ENCODE peak calls at places on chromosomes 3 and 15, in nine cellular contexts. One of them, this sample, is unnamed.

GRCh38 chr3:143529018-143529478 is 319.2 kb downstream of the SLC9A9 start:
- DNase-seq in NT2/D1: no peak
- DNase-seq in nucleus accumbens: no peak
- DNase-seq in activated T-cell treated with anti-CD3 and anti-CD28 coated beads, Interleukin-2, amount 50 U/mL, for 1 hour: no peak
- DNase-seq in NCI-H1092 treated with DMSO at 0.1 percent for 48 hours: no peak
- DNase-seq in cardiac muscle cell: no peak
- DNase-seq in IMR-90: no peak
- DNase-seq in caudate nucleus: no peak
- DNase-seq in activated CD4-positive, alpha-beta T cell treated with anti-CD3 and anti-CD28 coated beads, Interleukin-2, amount 10 ng/mL, durations not matched to agents 7 days and 5 days: no peak
- DNase-seq in this sample: no peak

GRCh38 chr15:73922186-73923151 is 3.8 kb upstream of the LOXL1 start:
- DNase-seq in NT2/D1: peak; percentile 68
- DNase-seq in nucleus accumbens: no peak
- DNase-seq in activated T-cell treated with anti-CD3 and anti-CD28 coated beads, Interleukin-2, amount 50 U/mL, for 1 hour: no peak
- DNase-seq in NCI-H1092 treated with DMSO at 0.1 percent for 48 hours: peak; percentile 58
- DNase-seq in cardiac muscle cell: peak; percentile 69
- DNase-seq in IMR-90: peak; percentile 70
- DNase-seq in caudate nucleus: no peak
- DNase-seq in activated CD4-positive, alpha-beta T cell treated with anti-CD3 and anti-CD28 coated beads, Interleukin-2, amount 10 ng/mL, durations not matched to agents 7 days and 5 days: no peak
- DNase-seq in this sample: no peak

GRCh38 chr3:135896613-135897012 is 68.9 kb upstream of the PPP2R3A start:
- DNase-seq in NT2/D1: no peak
- DNase-seq in nucleus accumbens: no peak
- DNase-seq in activated T-cell treated with anti-CD3 and anti-CD28 coated beads, Interleukin-2, amount 50 U/mL, for 1 hour: no peak
- DNase-seq in NCI-H1092 treated with DMSO at 0.1 percent for 48 hours: no peak
- DNase-seq in cardiac muscle cell: no peak
- DNase-seq in IMR-90: peak; percentile 48
- DNase-seq in caudate nucleus: no peak
- DNase-seq in activated CD4-positive, alpha-beta T cell treated with anti-CD3 and anti-CD28 coated beads, Interleukin-2, amount 10 ng/mL, durations not matched to agents 7 days and 5 days: no peak
- DNase-seq in this sample: no peak

GRCh38 chr3:184186184-184186901 is at the start of gene ABCF3:
- DNase-seq in NT2/D1: no peak
- DNase-seq in nucleus accumbens: no peak
- DNase-seq in activated T-cell treated with anti-CD3 and anti-CD28 coated beads, Interleukin-2, amount 50 U/mL, for 1 hour: no peak
- DNase-seq in NCI-H1092 treated with DMSO at 0.1 percent for 48 hours: no peak
- DNase-seq in cardiac muscle cell: no peak
- DNase-seq in IMR-90: peak; percentile 54
- DNase-seq in caudate nucleus: no peak
- DNase-seq in activated CD4-positive, alpha-beta T cell treated with anti-CD3 and anti-CD28 coated beads, Interleukin-2, amount 10 ng/mL, durations not matched to agents 7 days and 5 days: no peak
- DNase-seq in this sample: peak; percentile 83

GRCh38 chr3:49013738-49014660 is 4.4 kb downstream of the DALRD3 start:
- DNase-seq in NT2/D1: no peak
- DNase-seq in nucleus accumbens: no peak
- DNase-seq in activated T-cell treated with anti-CD3 and anti-CD28 coated beads, Interleukin-2, amount 50 U/mL, for 1 hour: peak; percentile 63
- DNase-seq in NCI-H1092 treated with DMSO at 0.1 percent for 48 hours: no peak
- DNase-seq in cardiac muscle cell: peak; percentile 42
- DNase-seq in IMR-90: no peak
- DNase-seq in caudate nucleus: no peak
- DNase-seq in activated CD4-positive, alpha-beta T cell treated with anti-CD3 and anti-CD28 coated beads, Interleukin-2, amount 10 ng/mL, durations not matched to agents 7 days and 5 days: peak; percentile 53
- DNase-seq in this sample: peak; percentile 71

GRCh38 chr3:79497447-79498111 is 270.2 kb downstream of the ROBO1 start:
- DNase-seq in NT2/D1: no peak
- DNase-seq in nucleus accumbens: no peak
- DNase-seq in activated T-cell treated with anti-CD3 and anti-CD28 coated beads, Interleukin-2, amount 50 U/mL, for 1 hour: no peak
- DNase-seq in NCI-H1092 treated with DMSO at 0.1 percent for 48 hours: peak; percentile 5
- DNase-seq in cardiac muscle cell: peak; percentile 23
- DNase-seq in IMR-90: peak; percentile 11
- DNase-seq in caudate nucleus: no peak
- DNase-seq in activated CD4-positive, alpha-beta T cell treated with anti-CD3 and anti-CD28 coated beads, Interleukin-2, amount 10 ng/mL, durations not matched to agents 7 days and 5 days: no peak
- DNase-seq in this sample: peak; percentile 11

GRCh38 chr3:151197981-151198767 is 4.8 kb downstream of the GPR171 start:
- DNase-seq in NT2/D1: no peak
- DNase-seq in nucleus accumbens: no peak
- DNase-seq in activated T-cell treated with anti-CD3 and anti-CD28 coated beads, Interleukin-2, amount 50 U/mL, for 1 hour: no peak
- DNase-seq in NCI-H1092 treated with DMSO at 0.1 percent for 48 hours: no peak
- DNase-seq in cardiac muscle cell: no peak
- DNase-seq in IMR-90: peak; percentile 74
- DNase-seq in caudate nucleus: no peak
- DNase-seq in activated CD4-positive, alpha-beta T cell treated with anti-CD3 and anti-CD28 coated beads, Interleukin-2, amount 10 ng/mL, durations not matched to agents 7 days and 5 days: no peak
- DNase-seq in this sample: no peak

GRCh38 chr3:135807879-135808278 is 157.6 kb upstream of the PPP2R3A start:
- DNase-seq in NT2/D1: no peak
- DNase-seq in nucleus accumbens: no peak
- DNase-seq in activated T-cell treated with anti-CD3 and anti-CD28 coated beads, Interleukin-2, amount 50 U/mL, for 1 hour: no peak
- DNase-seq in NCI-H1092 treated with DMSO at 0.1 percent for 48 hours: no peak
- DNase-seq in cardiac muscle cell: no peak
- DNase-seq in IMR-90: no peak
- DNase-seq in caudate nucleus: no peak
- DNase-seq in activated CD4-positive, alpha-beta T cell treated with anti-CD3 and anti-CD28 coated beads, Interleukin-2, amount 10 ng/mL, durations not matched to agents 7 days and 5 days: no peak
- DNase-seq in this sample: no peak

GRCh38 chr3:18239674-18240073 is 185.5 kb downstream of the SATB1 start:
- DNase-seq in NT2/D1: no peak
- DNase-seq in nucleus accumbens: no peak
- DNase-seq in activated T-cell treated with anti-CD3 and anti-CD28 coated beads, Interleukin-2, amount 50 U/mL, for 1 hour: no peak
- DNase-seq in NCI-H1092 treated with DMSO at 0.1 percent for 48 hours: no peak
- DNase-seq in cardiac muscle cell: no peak
- DNase-seq in IMR-90: no peak
- DNase-seq in caudate nucleus: no peak
- DNase-seq in activated CD4-positive, alpha-beta T cell treated with anti-CD3 and anti-CD28 coated beads, Interleukin-2, amount 10 ng/mL, durations not matched to agents 7 days and 5 days: no peak
- DNase-seq in this sample: no peak

GRCh38 chr15:85133709-85134108 is 152.1 kb downstream of the PDE8A start:
- DNase-seq in NT2/D1: no peak
- DNase-seq in nucleus accumbens: no peak
- DNase-seq in activated T-cell treated with anti-CD3 and anti-CD28 coated beads, Interleukin-2, amount 50 U/mL, for 1 hour: no peak
- DNase-seq in NCI-H1092 treated with DMSO at 0.1 percent for 48 hours: no peak
- DNase-seq in cardiac muscle cell: no peak
- DNase-seq in IMR-90: no peak
- DNase-seq in caudate nucleus: no peak
- DNase-seq in activated CD4-positive, alpha-beta T cell treated with anti-CD3 and anti-CD28 coated beads, Interleukin-2, amount 10 ng/mL, durations not matched to agents 7 days and 5 days: no peak
- DNase-seq in this sample: no peak

GRCh38 chr15:98727115-98728040 is 79.0 kb downstream of the IGF1R start:
- DNase-seq in NT2/D1: peak; percentile 82
- DNase-seq in nucleus accumbens: no peak
- DNase-seq in activated T-cell treated with anti-CD3 and anti-CD28 coated beads, Interleukin-2, amount 50 U/mL, for 1 hour: no peak
- DNase-seq in NCI-H1092 treated with DMSO at 0.1 percent for 48 hours: no peak
- DNase-seq in cardiac muscle cell: peak; percentile 85
- DNase-seq in IMR-90: peak; percentile 93
- DNase-seq in caudate nucleus: no peak
- DNase-seq in activated CD4-positive, alpha-beta T cell treated with anti-CD3 and anti-CD28 coated beads, Interleukin-2, amount 10 ng/mL, durations not matched to agents 7 days and 5 days: no peak
- DNase-seq in this sample: no peak

GRCh38 chr3:189260556-189261493 is 89.1 kb downstream of the TPRG1 start:
- DNase-seq in NT2/D1: no peak
- DNase-seq in nucleus accumbens: no peak
- DNase-seq in activated T-cell treated with anti-CD3 and anti-CD28 coated beads, Interleukin-2, amount 50 U/mL, for 1 hour: no peak
- DNase-seq in NCI-H1092 treated with DMSO at 0.1 percent for 48 hours: no peak
- DNase-seq in cardiac muscle cell: no peak
- DNase-seq in IMR-90: no peak
- DNase-seq in caudate nucleus: no peak
- DNase-seq in activated CD4-positive, alpha-beta T cell treated with anti-CD3 and anti-CD28 coated beads, Interleukin-2, amount 10 ng/mL, durations not matched to agents 7 days and 5 days: no peak
- DNase-seq in this sample: no peak

GRCh38 chr3:139689122-139689521 is 11.3 kb upstream of the NMNAT3 start:
- DNase-seq in NT2/D1: no peak
- DNase-seq in nucleus accumbens: no peak
- DNase-seq in activated T-cell treated with anti-CD3 and anti-CD28 coated beads, Interleukin-2, amount 50 U/mL, for 1 hour: no peak
- DNase-seq in NCI-H1092 treated with DMSO at 0.1 percent for 48 hours: peak; percentile 56
- DNase-seq in cardiac muscle cell: peak; percentile 77
- DNase-seq in IMR-90: no peak
- DNase-seq in caudate nucleus: no peak
- DNase-seq in activated CD4-positive, alpha-beta T cell treated with anti-CD3 and anti-CD28 coated beads, Interleukin-2, amount 10 ng/mL, durations not matched to agents 7 days and 5 days: no peak
- DNase-seq in this sample: no peak

GRCh38 chr15:100615801-100616200 is 13.4 kb downstream of the ASB7 start:
- DNase-seq in NT2/D1: no peak
- DNase-seq in nucleus accumbens: no peak
- DNase-seq in activated T-cell treated with anti-CD3 and anti-CD28 coated beads, Interleukin-2, amount 50 U/mL, for 1 hour: no peak
- DNase-seq in NCI-H1092 treated with DMSO at 0.1 percent for 48 hours: no peak
- DNase-seq in cardiac muscle cell: no peak
- DNase-seq in IMR-90: no peak
- DNase-seq in caudate nucleus: no peak
- DNase-seq in activated CD4-positive, alpha-beta T cell treated with anti-CD3 and anti-CD28 coated beads, Interleukin-2, amount 10 ng/mL, durations not matched to agents 7 days and 5 days: no peak
- DNase-seq in this sample: no peak

GRCh38 chr3:122679467-122680291 is 960 bp upstream of the PARP14 start:
- DNase-seq in NT2/D1: no peak
- DNase-seq in nucleus accumbens: no peak
- DNase-seq in activated T-cell treated with anti-CD3 and anti-CD28 coated beads, Interleukin-2, amount 50 U/mL, for 1 hour: peak; percentile 34
- DNase-seq in NCI-H1092 treated with DMSO at 0.1 percent for 48 hours: peak; percentile 22
- DNase-seq in cardiac muscle cell: no peak
- DNase-seq in IMR-90: peak; percentile 27
- DNase-seq in caudate nucleus: no peak
- DNase-seq in activated CD4-positive, alpha-beta T cell treated with anti-CD3 and anti-CD28 coated beads, Interleukin-2, amount 10 ng/mL, durations not matched to agents 7 days and 5 days: peak; percentile 21
- DNase-seq in this sample: peak; percentile 69

GRCh38 chr3:183545688-183546087 is 9.8 kb downstream of the KLHL6 start:
- DNase-seq in NT2/D1: no peak
- DNase-seq in nucleus accumbens: no peak
- DNase-seq in activated T-cell treated with anti-CD3 and anti-CD28 coated beads, Interleukin-2, amount 50 U/mL, for 1 hour: no peak
- DNase-seq in NCI-H1092 treated with DMSO at 0.1 percent for 48 hours: no peak
- DNase-seq in cardiac muscle cell: no peak
- DNase-seq in IMR-90: no peak
- DNase-seq in caudate nucleus: no peak
- DNase-seq in activated CD4-positive, alpha-beta T cell treated with anti-CD3 and anti-CD28 coated beads, Interleukin-2, amount 10 ng/mL, durations not matched to agents 7 days and 5 days: no peak
- DNase-seq in this sample: no peak

GRCh38 chr3:185210621-185211157 is 43.2 kb downstream of the EHHADH start:
- DNase-seq in NT2/D1: no peak
- DNase-seq in nucleus accumbens: no peak
- DNase-seq in activated T-cell treated with anti-CD3 and anti-CD28 coated beads, Interleukin-2, amount 50 U/mL, for 1 hour: no peak
- DNase-seq in NCI-H1092 treated with DMSO at 0.1 percent for 48 hours: no peak
- DNase-seq in cardiac muscle cell: no peak
- DNase-seq in IMR-90: no peak
- DNase-seq in caudate nucleus: no peak
- DNase-seq in activated CD4-positive, alpha-beta T cell treated with anti-CD3 and anti-CD28 coated beads, Interleukin-2, amount 10 ng/mL, durations not matched to agents 7 days and 5 days: no peak
- DNase-seq in this sample: no peak

GRCh38 chr15:69098688-69099087 is 61.7 kb upstream of the GLCE start:
- DNase-seq in NT2/D1: no peak
- DNase-seq in nucleus accumbens: no peak
- DNase-seq in activated T-cell treated with anti-CD3 and anti-CD28 coated beads, Interleukin-2, amount 50 U/mL, for 1 hour: no peak
- DNase-seq in NCI-H1092 treated with DMSO at 0.1 percent for 48 hours: no peak
- DNase-seq in cardiac muscle cell: no peak
- DNase-seq in IMR-90: no peak
- DNase-seq in caudate nucleus: no peak
- DNase-seq in activated CD4-positive, alpha-beta T cell treated with anti-CD3 and anti-CD28 coated beads, Interleukin-2, amount 10 ng/mL, durations not matched to agents 7 days and 5 days: no peak
- DNase-seq in this sample: no peak

GRCh38 chr3:195907730-195908438 is 467 bp downstream of the TNK2 start:
- DNase-seq in NT2/D1: no peak
- DNase-seq in nucleus accumbens: peak; percentile 64
- DNase-seq in activated T-cell treated with anti-CD3 and anti-CD28 coated beads, Interleukin-2, amount 50 U/mL, for 1 hour: peak; percentile 63
- DNase-seq in NCI-H1092 treated with DMSO at 0.1 percent for 48 hours: peak; percentile 24
- DNase-seq in cardiac muscle cell: peak; percentile 63
- DNase-seq in IMR-90: no peak
- DNase-seq in caudate nucleus: no peak
- DNase-seq in activated CD4-positive, alpha-beta T cell treated with anti-CD3 and anti-CD28 coated beads, Interleukin-2, amount 10 ng/mL, durations not matched to agents 7 days and 5 days: peak; percentile 68
- DNase-seq in this sample: peak; percentile 93

GRCh38 chr3:39639344-39640236 is 169.8 kb upstream of the MYRIP start:
- DNase-seq in NT2/D1: peak; percentile 54
- DNase-seq in nucleus accumbens: no peak
- DNase-seq in activated T-cell treated with anti-CD3 and anti-CD28 coated beads, Interleukin-2, amount 50 U/mL, for 1 hour: no peak
- DNase-seq in NCI-H1092 treated with DMSO at 0.1 percent for 48 hours: no peak
- DNase-seq in cardiac muscle cell: no peak
- DNase-seq in IMR-90: peak; percentile 96
- DNase-seq in caudate nucleus: no peak
- DNase-seq in activated CD4-positive, alpha-beta T cell treated with anti-CD3 and anti-CD28 coated beads, Interleukin-2, amount 10 ng/mL, durations not matched to agents 7 days and 5 days: no peak
- DNase-seq in this sample: peak; percentile 85

GRCh38 chr15:73924258-73924921 is 1.9 kb upstream of the LOXL1 start:
- DNase-seq in NT2/D1: no peak
- DNase-seq in nucleus accumbens: no peak
- DNase-seq in activated T-cell treated with anti-CD3 and anti-CD28 coated beads, Interleukin-2, amount 50 U/mL, for 1 hour: peak; percentile 32
- DNase-seq in NCI-H1092 treated with DMSO at 0.1 percent for 48 hours: peak; percentile 69
- DNase-seq in cardiac muscle cell: no peak
- DNase-seq in IMR-90: peak; percentile 92
- DNase-seq in caudate nucleus: no peak
- DNase-seq in activated CD4-positive, alpha-beta T cell treated with anti-CD3 and anti-CD28 coated beads, Interleukin-2, amount 10 ng/mL, durations not matched to agents 7 days and 5 days: no peak
- DNase-seq in this sample: no peak

GRCh38 chr3:55481918-55482495 is 5.1 kb downstream of the WNT5A start:
- DNase-seq in NT2/D1: no peak
- DNase-seq in nucleus accumbens: no peak
- DNase-seq in activated T-cell treated with anti-CD3 and anti-CD28 coated beads, Interleukin-2, amount 50 U/mL, for 1 hour: no peak
- DNase-seq in NCI-H1092 treated with DMSO at 0.1 percent for 48 hours: no peak
- DNase-seq in cardiac muscle cell: peak; percentile 45
- DNase-seq in IMR-90: peak; percentile 73
- DNase-seq in caudate nucleus: no peak
- DNase-seq in activated CD4-positive, alpha-beta T cell treated with anti-CD3 and anti-CD28 coated beads, Interleukin-2, amount 10 ng/mL, durations not matched to agents 7 days and 5 days: no peak
- DNase-seq in this sample: no peak

GRCh38 chr15:75721923-75722870 is 9.5 kb upstream of the CSPG4 start:
- DNase-seq in NT2/D1: no peak
- DNase-seq in nucleus accumbens: no peak
- DNase-seq in activated T-cell treated with anti-CD3 and anti-CD28 coated beads, Interleukin-2, amount 50 U/mL, for 1 hour: no peak
- DNase-seq in NCI-H1092 treated with DMSO at 0.1 percent for 48 hours: no peak
- DNase-seq in cardiac muscle cell: no peak
- DNase-seq in IMR-90: no peak
- DNase-seq in caudate nucleus: no peak
- DNase-seq in activated CD4-positive, alpha-beta T cell treated with anti-CD3 and anti-CD28 coated beads, Interleukin-2, amount 10 ng/mL, durations not matched to agents 7 days and 5 days: no peak
- DNase-seq in this sample: no peak

GRCh38 chr3:176992565-176992964 is 204.7 kb downstream of the TBL1XR1 start:
- DNase-seq in NT2/D1: no peak
- DNase-seq in nucleus accumbens: no peak
- DNase-seq in activated T-cell treated with anti-CD3 and anti-CD28 coated beads, Interleukin-2, amount 50 U/mL, for 1 hour: no peak
- DNase-seq in NCI-H1092 treated with DMSO at 0.1 percent for 48 hours: no peak
- DNase-seq in cardiac muscle cell: no peak
- DNase-seq in IMR-90: no peak
- DNase-seq in caudate nucleus: no peak
- DNase-seq in activated CD4-positive, alpha-beta T cell treated with anti-CD3 and anti-CD28 coated beads, Interleukin-2, amount 10 ng/mL, durations not matched to agents 7 days and 5 days: no peak
- DNase-seq in this sample: no peak

GRCh38 chr3:66372681-66373350 is 128.0 kb downstream of the LRIG1 start:
- DNase-seq in NT2/D1: peak; percentile 28
- DNase-seq in nucleus accumbens: peak; percentile 41
- DNase-seq in activated T-cell treated with anti-CD3 and anti-CD28 coated beads, Interleukin-2, amount 50 U/mL, for 1 hour: peak; percentile 52
- DNase-seq in NCI-H1092 treated with DMSO at 0.1 percent for 48 hours: peak; percentile 65
- DNase-seq in cardiac muscle cell: peak; percentile 27
- DNase-seq in IMR-90: peak; percentile 20
- DNase-seq in caudate nucleus: no peak
- DNase-seq in activated CD4-positive, alpha-beta T cell treated with anti-CD3 and anti-CD28 coated beads, Interleukin-2, amount 10 ng/mL, durations not matched to agents 7 days and 5 days: peak; percentile 24
- DNase-seq in this sample: peak; percentile 9

GRCh38 chr3:47057212-47057671 is 77.8 kb downstream of the NBEAL2 start:
- DNase-seq in NT2/D1: no peak
- DNase-seq in nucleus accumbens: no peak
- DNase-seq in activated T-cell treated with anti-CD3 and anti-CD28 coated beads, Interleukin-2, amount 50 U/mL, for 1 hour: peak; percentile 49
- DNase-seq in NCI-H1092 treated with DMSO at 0.1 percent for 48 hours: no peak
- DNase-seq in cardiac muscle cell: no peak
- DNase-seq in IMR-90: peak; percentile 31
- DNase-seq in caudate nucleus: no peak
- DNase-seq in activated CD4-positive, alpha-beta T cell treated with anti-CD3 and anti-CD28 coated beads, Interleukin-2, amount 10 ng/mL, durations not matched to agents 7 days and 5 days: peak; percentile 58
- DNase-seq in this sample: no peak

GRCh38 chr15:89399390-89400120 is 64.9 kb upstream of the POLG start:
- DNase-seq in NT2/D1: no peak
- DNase-seq in nucleus accumbens: peak; percentile 47
- DNase-seq in activated T-cell treated with anti-CD3 and anti-CD28 coated beads, Interleukin-2, amount 50 U/mL, for 1 hour: peak; percentile 31
- DNase-seq in NCI-H1092 treated with DMSO at 0.1 percent for 48 hours: peak; percentile 22
- DNase-seq in cardiac muscle cell: peak; percentile 39
- DNase-seq in IMR-90: no peak
- DNase-seq in caudate nucleus: peak; percentile 12
- DNase-seq in activated CD4-positive, alpha-beta T cell treated with anti-CD3 and anti-CD28 coated beads, Interleukin-2, amount 10 ng/mL, durations not matched to agents 7 days and 5 days: no peak
- DNase-seq in this sample: peak; percentile 19

GRCh38 chr3:190306513-190307163 is 15.6 kb downstream of the CLDN1 start:
- DNase-seq in NT2/D1: no peak
- DNase-seq in nucleus accumbens: no peak
- DNase-seq in activated T-cell treated with anti-CD3 and anti-CD28 coated beads, Interleukin-2, amount 50 U/mL, for 1 hour: no peak
- DNase-seq in NCI-H1092 treated with DMSO at 0.1 percent for 48 hours: no peak
- DNase-seq in cardiac muscle cell: no peak
- DNase-seq in IMR-90: peak; percentile 47
- DNase-seq in caudate nucleus: no peak
- DNase-seq in activated CD4-positive, alpha-beta T cell treated with anti-CD3 and anti-CD28 coated beads, Interleukin-2, amount 10 ng/mL, durations not matched to agents 7 days and 5 days: peak; percentile 41
- DNase-seq in this sample: no peak

GRCh38 chr15:44468713-44469385 is 41.4 kb downstream of the CTDSPL2 start:
- DNase-seq in NT2/D1: no peak
- DNase-seq in nucleus accumbens: no peak
- DNase-seq in activated T-cell treated with anti-CD3 and anti-CD28 coated beads, Interleukin-2, amount 50 U/mL, for 1 hour: no peak
- DNase-seq in NCI-H1092 treated with DMSO at 0.1 percent for 48 hours: no peak
- DNase-seq in cardiac muscle cell: no peak
- DNase-seq in IMR-90: peak; percentile 83
- DNase-seq in caudate nucleus: no peak
- DNase-seq in activated CD4-positive, alpha-beta T cell treated with anti-CD3 and anti-CD28 coated beads, Interleukin-2, amount 10 ng/mL, durations not matched to agents 7 days and 5 days: no peak
- DNase-seq in this sample: no peak

GRCh38 chr3:51813539-51813938 is 34.5 kb upstream of the IQCF6 start:
- DNase-seq in NT2/D1: no peak
- DNase-seq in nucleus accumbens: peak; percentile 66
- DNase-seq in activated T-cell treated with anti-CD3 and anti-CD28 coated beads, Interleukin-2, amount 50 U/mL, for 1 hour: no peak
- DNase-seq in NCI-H1092 treated with DMSO at 0.1 percent for 48 hours: no peak
- DNase-seq in cardiac muscle cell: peak; percentile 15
- DNase-seq in IMR-90: no peak
- DNase-seq in caudate nucleus: no peak
- DNase-seq in activated CD4-positive, alpha-beta T cell treated with anti-CD3 and anti-CD28 coated beads, Interleukin-2, amount 10 ng/mL, durations not matched to agents 7 days and 5 days: no peak
- DNase-seq in this sample: no peak

GRCh38 chr15:60673918-60674558 is 195.1 kb upstream of the ICE2 start:
- DNase-seq in NT2/D1: no peak
- DNase-seq in nucleus accumbens: peak; percentile 25
- DNase-seq in activated T-cell treated with anti-CD3 and anti-CD28 coated beads, Interleukin-2, amount 50 U/mL, for 1 hour: no peak
- DNase-seq in NCI-H1092 treated with DMSO at 0.1 percent for 48 hours: no peak
- DNase-seq in cardiac muscle cell: no peak
- DNase-seq in IMR-90: peak; percentile 96
- DNase-seq in caudate nucleus: no peak
- DNase-seq in activated CD4-positive, alpha-beta T cell treated with anti-CD3 and anti-CD28 coated beads, Interleukin-2, amount 10 ng/mL, durations not matched to agents 7 days and 5 days: no peak
- DNase-seq in this sample: peak; percentile 8